ENCODE peak calls at places on chromosome 12, in nine cellular contexts. N is activated CD4-positive, alpha-beta T cell treated with anti-CD3 and anti-CD28 coated beads for 4 hours; K is right atrium auricular region; V is activated T-cell treated with anti-CD3 and anti-CD28 coated beads, Interleukin-2, amount 50 U/mL, for 72 hours; U is mucosa of descending colon; H is BJ; Q is T-helper 9 cell; A is Calu3; F is globus pallidus. P is an unnamed sample.
A peak's percentile ranks its signal among the peaks of the same experiment; 100 is the strongest.

GRCh38 chr12:116647802-116648201 is 88.6 kb downstream of the MAP1LC3B2 start:
- DNase-seq in N (no peak), K (no peak), V (no peak), U (no peak), H (no peak), Q (no peak), A (no peak), F (no peak), P (no peak)

GRCh38 chr12:7175493-7175892 is 14.0 kb upstream of the PEX5 start:
- DNase-seq in N (no peak), K (no peak), V (no peak), U (no peak), H (no peak), Q (no peak), A (no peak), F (no peak), P (no peak)

GRCh38 chr12:98371419-98371818 is 144.0 kb upstream of the TMPO start:
- DNase-seq in N (no peak), K (no peak), V (no peak), U (no peak), H (no peak), Q (no peak), A (no peak), F (no peak), P (no peak)

GRCh38 chr12:40583743-40584142 is 108.5 kb upstream of the CNTN1 start:
- DNase-seq in N (no peak), K (no peak), V (no peak), U (no peak), H (no peak), Q (no peak), A (no peak), F (no peak), P (peak; percentile 4)

GRCh38 chr12:77032406-77032805 is 33.0 kb downstream of the E2F7 start:
- DNase-seq in N (no peak), K (no peak), V (no peak), U (no peak), H (peak; percentile 11), Q (no peak), A (no peak), F (no peak), P (no peak)

GRCh38 chr12:118747771-118748170 is 233.6 kb upstream of the SRRM4 start:
- DNase-seq in N (no peak), K (no peak), V (no peak), U (no peak), H (no peak), Q (no peak), A (no peak), F (no peak), P (no peak)

GRCh38 chr12:78088391-78088832 is 257.7 kb downstream of the NAV3 start:
- DNase-seq in N (no peak), K (no peak), V (no peak), U (no peak), H (no peak), Q (no peak), A (no peak), F (peak; percentile 64), P (no peak)

GRCh38 chr12:2722806-2723205 is 72.0 kb upstream of the FKBP4 start:
- DNase-seq in N (no peak), K (no peak), V (no peak), U (no peak), H (no peak), Q (no peak), A (no peak), F (no peak), P (no peak)

GRCh38 chr12:41061189-41061588 is 126.9 kb upstream of the PDZRN4 start:
- DNase-seq in N (no peak), K (no peak), V (no peak), U (no peak), H (no peak), Q (no peak), A (no peak), F (peak; percentile 3), P (peak; percentile 1)

GRCh38 chr12:22103418-22103817 is 57.4 kb downstream of the CMAS start:
- DNase-seq in N (no peak), K (no peak), V (no peak), U (no peak), H (no peak), Q (no peak), A (no peak), F (no peak), P (no peak)

GRCh38 chr12:124369901-124370378 is 75.0 kb downstream of the RFLNA start:
- DNase-seq in N (no peak), K (peak; percentile 84), V (no peak), U (no peak), H (no peak), Q (no peak), A (no peak), F (peak; percentile 81), P (no peak)

GRCh38 chr12:49633703-49634311 is 10.4 kb downstream of the PRPF40B start:
- DNase-seq in N (no peak), K (no peak), V (no peak), U (no peak), H (no peak), Q (no peak), A (no peak), F (no peak), P (no peak)

GRCh38 chr12:29561736-29562135 is 64.2 kb upstream of the OVCH1 start:
- DNase-seq in N (no peak), K (no peak), V (no peak), U (no peak), H (peak; percentile 67), Q (no peak), A (no peak), F (no peak), P (no peak)

GRCh38 chr12:51326762-51327439 is 2.9 kb upstream of the BIN2 start:
- DNase-seq in N (no peak), K (no peak), V (no peak), U (no peak), H (peak; percentile 26), Q (no peak), A (no peak), F (peak; percentile 74), P (no peak)

GRCh38 chr12:90905691-90906370 is 49.1 kb downstream of the CCER1 start:
- DNase-seq in N (no peak), K (no peak), V (no peak), U (no peak), H (no peak), Q (no peak), A (no peak), F (no peak), P (no peak)

GRCh38 chr12:22518998-22519397 is 25.3 kb downstream of the C2CD5 start:
- DNase-seq in N (no peak), K (no peak), V (no peak), U (no peak), H (no peak), Q (no peak), A (no peak), F (no peak), P (no peak)

GRCh38 chr12:66405395-66405794 is 103.1 kb downstream of the HELB start:
- DNase-seq in N (no peak), K (no peak), V (no peak), U (no peak), H (peak; percentile 1), Q (no peak), A (no peak), F (no peak), P (no peak)

GRCh38 chr12:110222027-110222426 is 59.0 kb upstream of the ATP2A2 start:
- DNase-seq in N (no peak), K (no peak), V (no peak), U (no peak), H (no peak), Q (no peak), A (no peak), F (no peak), P (no peak)

GRCh38 chr12:107238276-107238675 is 144.9 kb upstream of the CRY1 start:
- DNase-seq in N (no peak), K (no peak), V (no peak), U (no peak), H (no peak), Q (no peak), A (no peak), F (no peak), P (no peak)

GRCh38 chr12:107394693-107395092 is 290.9 kb upstream of the PWP1 start:
- DNase-seq in N (no peak), K (no peak), V (no peak), U (no peak), H (no peak), Q (no peak), A (no peak), F (no peak), P (no peak)

GRCh38 chr12:132284071-132284492 is 45.3 kb downstream of the GALNT9 start:
- DNase-seq in N (no peak), K (no peak), V (no peak), U (no peak), H (no peak), Q (no peak), A (no peak), F (no peak), P (no peak)

GRCh38 chr12:101707131-101707782 is 9.8 kb downstream of the CHPT1 start:
- DNase-seq in N (no peak), K (no peak), V (no peak), U (no peak), H (no peak), Q (no peak), A (no peak), F (no peak), P (no peak)

GRCh38 chr12:12930633-12931032 is 21.3 kb downstream of the GPRC5D start:
- DNase-seq in N (no peak), K (peak; percentile 11), V (no peak), U (no peak), H (no peak), Q (no peak), A (no peak), F (no peak), P (no peak)

GRCh38 chr12:12819752-12820311 is 6.7 kb downstream of the DDX47 start:
- DNase-seq in N (no peak), K (no peak), V (no peak), U (no peak), H (peak; percentile 97), Q (no peak), A (no peak), F (no peak), P (no peak)

GRCh38 chr12:132490481-132491348 is 764 bp downstream of the FBRSL1 start:
- DNase-seq in N (no peak), K (no peak), V (peak; percentile 40), U (peak; percentile 69), H (no peak), Q (no peak), A (no peak), F (no peak), P (peak; percentile 59)

GRCh38 chr12:49825971-49826421 is 2.2 kb downstream of the NCKAP5L start:
- DNase-seq in N (no peak), K (no peak), V (no peak), U (no peak), H (no peak), Q (no peak), A (no peak), F (no peak), P (no peak)

GRCh38 chr12:31206038-31206670 is 119.8 kb downstream of the SINHCAF start:
- DNase-seq in N (no peak), K (no peak), V (no peak), U (no peak), H (no peak), Q (no peak), A (peak; percentile 75), F (no peak), P (peak; percentile 89)

GRCh38 chr12:7916936-7917335 is 19.1 kb downstream of the SLC2A3 start:
- DNase-seq in N (no peak), K (no peak), V (no peak), U (no peak), H (no peak), Q (no peak), A (no peak), F (no peak), P (no peak)

GRCh38 chr12:131152587-131152986 is 198.9 kb downstream of the ADGRD1 start:
- DNase-seq in N (no peak), K (peak; percentile 53), V (no peak), U (no peak), H (no peak), Q (no peak), A (no peak), F (no peak), P (no peak)

GRCh38 chr12:24615967-24616411 is 332.9 kb downstream of the BCAT1 start:
- DNase-seq in N (no peak), K (no peak), V (no peak), U (no peak), H (no peak), Q (no peak), A (no peak), F (no peak), P (no peak)

GRCh38 chr12:110071504-110071903 is 23.2 kb upstream of the C12orf76 start:
- DNase-seq in N (no peak), K (no peak), V (no peak), U (no peak), H (no peak), Q (no peak), A (no peak), F (no peak), P (no peak)